ENCODE peak calls at places on chromosomes 16 and 17, in seven cellular contexts. P is uterus, Z is lung, I is cardiac muscle cell, X is neural progenitor cell, K is heart left ventricle, Q is stomach. S is an unnamed sample.
A peak's percentile ranks its signal among the peaks of the same experiment; 100 is the strongest.

GRCh38 chr17:18280766-18281165 is 20.3 kb downstream of the MIEF2 start:
- DNase-seq in K (no peak), P (no peak), Z (no peak), I (no peak), Q (no peak), X (no peak), S (no peak)

GRCh38 chr17:39261286-39261685 is 35.5 kb upstream of the STAC2 start:
- DNase-seq in Z (no peak), X (peak; percentile 60), I (no peak), K (no peak), P (no peak), Q (no peak), S (no peak)

GRCh38 chr17:77694391-77695363 is 263.8 kb upstream of the TNRC6C start:
- DNase-seq in X (no peak), Z (no peak), K (no peak), P (no peak), Q (no peak), I (no peak), S (no peak)

GRCh38 chr16:58426095-58426494 is 33.8 kb downstream of the GINS3 start:
- DNase-seq in X (no peak), P (no peak), I (no peak), K (peak; percentile 24), Z (no peak), Q (no peak), S (no peak)

GRCh38 chr17:75081611-75082540 is 5.9 kb upstream of the SLC16A5 start:
- DNase-seq in X (no peak), K (no peak), Z (no peak), P (no peak), Q (no peak), I (no peak), S (no peak)

GRCh38 chr17:8939496-8940334 is 25.8 kb downstream of the PIK3R5 start:
- DNase-seq in I (no peak), P (no peak), Q (no peak), Z (no peak), K (no peak), X (no peak), S (no peak)

GRCh38 chr17:66351053-66351452 is 48.6 kb downstream of the PRKCA start:
- DNase-seq in Z (peak; percentile 78), X (no peak), P (no peak), K (peak; percentile 30), Q (peak; percentile 84), I (no peak), S (no peak)

GRCh38 chr17:21113706-21114105 is 13.1 kb upstream of the DHRS7B start:
- DNase-seq in I (no peak), Q (no peak), P (no peak), X (no peak), K (no peak), Z (no peak), S (no peak)

GRCh38 chr16:88857728-88858339 is 907 bp downstream of the TRAPPC2L start:
- DNase-seq in P (peak; percentile 67), Z (peak; percentile 69), K (peak; percentile 73), I (peak; percentile 84), X (peak; percentile 88), Q (peak; percentile 76), S (peak; percentile 80)

GRCh38 chr17:32899240-32900013 is 22.5 kb upstream of the MYO1D start:
- DNase-seq in K (no peak), Q (no peak), X (no peak), P (no peak), Z (peak; percentile 10), I (peak; percentile 40), S (no peak)

GRCh38 chr16:88804552-88805339 is 1.2 kb downstream of the CDT1 start:
- DNase-seq in K (no peak), Q (no peak), P (no peak), I (no peak), X (no peak), Z (no peak), S (no peak)

GRCh38 chr17:8366231-8366630 is 10.3 kb downstream of the KRABD2 start:
- DNase-seq in P (no peak), X (no peak), Z (no peak), Q (no peak), I (no peak), K (no peak), S (no peak)

GRCh38 chr17:63426041-63426916 is 19.8 kb downstream of the CYB561 start:
- DNase-seq in Q (no peak), Z (no peak), I (no peak), X (no peak), P (no peak), K (no peak), S (no peak)

GRCh38 chr16:75351183-75351582 is 82.1 kb downstream of the CFDP1 start:
- DNase-seq in Q (no peak), K (no peak), I (no peak), P (no peak), Z (no peak), X (no peak), S (no peak)

GRCh38 chr16:85126731-85127662 is 14.7 kb upstream of the CIBAR2 start:
- DNase-seq in X (peak; percentile 69), Q (no peak), I (peak; percentile 42), Z (no peak), P (peak; percentile 78), K (no peak), S (no peak)
- H3K4me3 ChIP-seq in X (peak overlapping the region; percentile 27), Q (no peak overlapping the region), I (no peak overlapping the region), Z (no peak overlapping the region), P (no peak overlapping the region), K (no peak overlapping the region), S (no peak overlapping the region)

GRCh38 chr16:14576532-14576931 is 53.5 kb downstream of the PARN start:
- DNase-seq in I (no peak), X (no peak), P (no peak), Q (no peak), K (no peak), Z (no peak), S (no peak)

GRCh38 chr16:14569213-14569612 is 60.8 kb downstream of the PARN start:
- DNase-seq in I (no peak), Z (no peak), X (no peak), K (no peak), Q (no peak), P (no peak), S (no peak)

GRCh38 chr16:14576069-14576468 is 54.0 kb downstream of the PARN start:
- DNase-seq in K (no peak), Z (no peak), P (no peak), X (no peak), I (no peak), Q (no peak), S (no peak)

GRCh38 chr16:14566599-14566998 is 63.5 kb downstream of the PARN start:
- DNase-seq in P (no peak), Q (no peak), X (no peak), I (no peak), Z (no peak), K (no peak), S (no peak)

GRCh38 chr16:14572535-14572934 is 57.5 kb downstream of the PARN start:
- DNase-seq in X (no peak), I (no peak), K (no peak), Q (no peak), P (no peak), Z (no peak), S (no peak)
- H3K4me1 ChIP-seq in X (no peaks in the 10 kb centered on the region), I (no peaks in the 10 kb centered on the region), K (no peaks in the 10 kb centered on the region), Q (peaks cover 9% of the 10 kb centered on the region), P (no peaks in the 10 kb centered on the region), Z (peaks cover 2% of the 10 kb centered on the region), S (no peaks in the 10 kb centered on the region)

DNA sequence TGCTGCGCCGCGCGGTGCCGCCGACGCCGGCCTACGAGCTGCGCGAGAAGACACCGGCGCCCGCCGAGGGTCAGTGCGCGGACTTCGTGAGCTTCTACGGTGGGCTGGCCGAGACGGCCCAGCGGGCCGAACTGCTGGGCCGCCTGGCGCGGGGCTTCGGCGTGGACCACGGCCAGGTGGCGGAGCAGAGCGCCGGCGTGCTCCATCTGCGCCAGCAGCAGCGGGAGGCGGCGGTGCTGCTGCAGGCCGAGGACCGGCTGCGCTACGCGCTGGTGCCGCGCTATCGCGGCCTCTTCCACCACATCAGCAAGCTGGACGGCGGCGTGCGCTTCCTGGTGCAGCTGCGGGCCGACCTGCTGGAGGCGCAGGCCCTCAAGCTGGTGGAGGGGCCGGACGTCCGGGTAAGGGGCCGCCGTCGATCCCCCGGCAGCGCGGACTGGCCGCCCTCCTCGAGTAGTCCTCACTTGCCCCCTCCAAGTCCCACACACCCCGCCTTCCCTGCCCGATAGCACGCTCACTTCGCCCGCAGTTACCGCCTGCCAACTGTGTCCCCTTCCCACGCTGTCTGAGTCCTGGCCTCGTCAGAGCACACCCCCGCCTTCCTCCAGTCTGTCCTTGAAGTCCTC is 470 bp downstream of the MLYCD start:
- DNase-seq in X (peak; percentile 82), I (peak; percentile 78), K (peak; percentile 51), P (no peak), Z (peak; percentile 32), Q (peak; percentile 61), S (peak; percentile 49)
- TF ChIP-seq CTCF in X (no peak), I (peak; percentile 11), K (no peak), P (no peak), Z (no peak), Q (no peak), S (no peak)

GRCh38 chr17:79515646-79516604 is 94.9 kb downstream of the RBFOX3 start:
- DNase-seq in X (peak; percentile 44), Q (no peak), Z (no peak), K (no peak), P (no peak), I (no peak), S (no peak)
- H3K4me3 ChIP-seq in X (no peak overlapping the region), Q (no peak overlapping the region), Z (no peak overlapping the region), K (no peak overlapping the region), P (no peak overlapping the region), I (no peak overlapping the region), S (no peak overlapping the region)

GRCh38 chr17:10118788-10119130 is 79.6 kb downstream of the GAS7 start:
- DNase-seq in P (no peak), X (no peak), K (no peak), I (no peak), Q (no peak), Z (no peak), S (no peak)

GRCh38 chr17:10120749-10121148 is 77.7 kb downstream of the GAS7 start:
- DNase-seq in I (no peak), K (no peak), Q (no peak), P (no peak), X (no peak), Z (no peak), S (no peak)

GRCh38 chr17:10119203-10120112 is 78.9 kb downstream of the GAS7 start:
- DNase-seq in Z (peak; percentile 79), X (no peak), I (peak; percentile 27), P (no peak), Q (peak; percentile 49), K (no peak), S (peak; percentile 54)

GRCh38 chr17:10121971-10122707 is 76.3 kb downstream of the GAS7 start:
- DNase-seq in Q (no peak), P (no peak), Z (no peak), I (no peak), X (no peak), K (no peak), S (peak; percentile 68)

GRCh38 chr17:10120113-10120485 is 78.3 kb downstream of the GAS7 start:
- DNase-seq in K (no peak), Q (no peak), P (no peak), X (no peak), Z (no peak), I (no peak), S (no peak)
- H3K4me1 ChIP-seq in K (peaks cover 74% of the 10 kb centered on the region), Q (peaks cover 4% of the 10 kb centered on the region), P (peaks cover 18% of the 10 kb centered on the region), X (no peaks in the 10 kb centered on the region), Z (peaks cover 8% of the 10 kb centered on the region), I (peaks cover 11% of the 10 kb centered on the region), S (peaks cover 100% of the 10 kb centered on the region)

S was measured in left ventricle myocardium inferior.